ENCODE peak calls at places on chromosomes 13 and 19, in five cellular contexts. M, R, A, X and O are unnamed samples.

GRCh38 chr13:36531746-36532486 is 99.6 kb downstream of the CCNA1 start:
- DNase-seq in M (no peak), R (no peak), A (no peak), X (no peak), O (no peak)

GRCh38 chr19:46932346-46932745 is 71.5 kb downstream of the ARHGAP35 start:
- DNase-seq in M (no peak), R (no peak), A (peak), X (no peak), O (no peak)

GRCh38 chr13:36130542-36131214 is 504 bp downstream of the DCLK1 start:
- DNase-seq in M (no peak), R (peak), A (no peak), X (no peak), O (no peak)

GRCh38 chr13:74466015-74466414 is 331.8 kb upstream of the KLF12 start:
- DNase-seq in M (no peak), R (no peak), A (no peak), X (no peak), O (no peak)

GRCh38 chr19:2215281-2215751 is 20.8 kb downstream of the PLEKHJ1 start:
- DNase-seq in M (peak), R (no peak), A (no peak), X (no peak), O (no peak)

GRCh38 chr13:106680796-106681482 is 113.0 kb upstream of the ARGLU1 start:
- DNase-seq in M (no peak), R (no peak), A (no peak), X (no peak), O (no peak)

GRCh38 chr19:22605275-22606211 is 28.6 kb upstream of the ZNF492 start:
- DNase-seq in M (no peak), R (no peak), A (no peak), X (no peak), O (no peak)

GRCh38 chr13:30719521-30719914 is 15.8 kb upstream of the ALOX5AP start:
- DNase-seq in M (no peak), R (no peak), A (peak), X (no peak), O (no peak)

GRCh38 chr13:75507027-75508001 is 25.3 kb upstream of the TBC1D4 start:
- DNase-seq in M (no peak), R (no peak), A (no peak), X (no peak), O (no peak)

DNA sequence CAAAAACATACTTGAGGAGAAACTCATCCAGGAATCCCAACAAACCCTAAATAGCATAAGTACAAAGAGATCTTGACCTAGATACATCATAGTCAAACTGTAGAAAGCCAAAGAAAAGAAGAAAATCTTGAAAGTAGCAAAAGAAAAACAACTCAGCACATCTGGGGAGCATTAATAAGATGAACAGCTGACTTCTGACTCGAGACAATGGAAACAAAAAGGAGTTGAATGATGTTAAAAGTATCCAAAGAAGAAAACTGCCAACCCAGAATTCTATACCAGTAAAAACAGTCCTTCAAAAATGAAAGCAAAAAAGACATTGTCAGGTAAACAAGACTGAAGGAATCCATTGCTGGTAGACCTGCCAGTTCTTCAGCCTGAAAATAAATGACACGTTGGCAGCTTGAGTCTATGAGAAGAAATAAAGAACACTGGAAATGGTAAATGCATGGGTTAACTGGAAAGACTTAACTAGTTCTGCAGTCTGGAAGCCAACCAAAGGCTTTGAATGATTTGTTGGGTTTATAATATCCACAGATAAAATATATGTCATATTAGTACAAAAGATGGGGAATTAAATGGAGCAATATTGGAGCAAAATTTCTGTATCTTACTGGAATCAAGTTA is 46.8 kb downstream of the TSSK6 start:
- DNase-seq in M (no peak), R (no peak), A (no peak), X (no peak), O (peak)
- TF ChIP-seq CEBPB in M (no peak), R (no peak), A (no peak), X (no peak), O (no peak)

GRCh38 chr19:40747536-40747935 is 2.7 kb downstream of the ACTMAP start:
- DNase-seq in M (no peak), R (no peak), A (no peak), X (no peak), O (no peak)

GRCh38 chr19:40742477-40742876 is 7.8 kb downstream of the ACTMAP start:
- DNase-seq in M (no peak), R (no peak), A (no peak), X (no peak), O (no peak)

GRCh38 chr19:40744554-40745401 is 5.5 kb downstream of the ACTMAP start:
- DNase-seq in M (peak), R (no peak), A (no peak), X (peak), O (no peak)

GRCh38 chr19:40743926-40744325 is 6.4 kb downstream of the ACTMAP start:
- DNase-seq in M (no peak), R (no peak), A (no peak), X (no peak), O (no peak)

GRCh38 chr19:40745402-40745780 is 4.9 kb downstream of the ACTMAP start:
- DNase-seq in M (no peak), R (no peak), A (peak), X (peak), O (no peak)
- TF ChIP-seq MAFK in M (no peak), R (no peak), A (no peak), X (no peak), O (no peak)

GRCh38 chr19:17475541-17476115 is 5.3 kb downstream of the SLC27A1 start:
- DNase-seq in M (no peak), R (no peak), A (peak), X (peak), O (no peak)
- TF ChIP-seq USF2 in M (no peak), R (no peak), A (no peak), X (no peak), O (no peak)

DNA sequence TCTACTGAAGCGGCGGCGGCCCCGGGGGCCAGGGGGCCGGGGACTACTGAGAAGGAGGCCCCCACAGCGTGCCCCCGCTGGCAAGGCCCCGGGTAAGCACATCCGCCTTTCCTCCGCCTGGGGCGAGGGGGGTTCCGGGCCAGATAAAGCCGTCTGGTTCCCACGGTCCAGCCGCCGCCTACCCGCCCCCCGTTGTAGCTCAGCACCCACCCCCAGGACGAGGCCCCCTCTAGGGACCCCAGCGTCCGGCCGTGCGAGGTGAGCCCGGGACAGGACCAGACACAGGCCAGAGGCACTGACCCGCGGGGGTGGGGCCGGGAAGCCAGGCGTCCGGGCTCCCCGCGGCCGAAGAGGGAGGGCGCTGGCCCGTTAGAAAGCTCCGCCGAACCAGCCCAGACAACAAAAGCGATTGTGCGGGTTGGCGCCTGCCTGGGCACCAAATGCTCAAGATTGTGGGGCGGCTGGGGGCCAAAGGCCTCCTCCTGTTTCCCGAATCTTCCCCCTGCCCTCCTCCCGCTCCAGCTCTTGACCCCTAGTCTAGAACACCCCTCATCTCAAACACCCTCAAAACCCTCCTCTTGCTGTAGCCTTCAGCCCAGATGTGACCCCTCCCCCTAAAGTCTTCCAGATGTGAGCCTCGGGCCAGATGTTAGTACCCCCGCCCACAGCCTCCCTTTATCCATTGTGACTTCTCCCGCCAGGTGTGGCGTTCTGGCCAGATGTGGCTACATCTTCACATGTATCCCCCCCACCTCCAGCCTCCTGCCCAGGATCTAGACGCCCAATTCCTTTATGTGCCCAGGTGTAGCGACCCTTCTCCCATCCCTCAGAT is 867 bp upstream of the LTBP4 start:
- DNase-seq in M (no peak), R (no peak), A (no peak), X (no peak), O (no peak)
- TF ChIP-seq CEBPB in M (no peak), R (no peak), A (no peak), X (no peak), O (no peak)

DNA sequence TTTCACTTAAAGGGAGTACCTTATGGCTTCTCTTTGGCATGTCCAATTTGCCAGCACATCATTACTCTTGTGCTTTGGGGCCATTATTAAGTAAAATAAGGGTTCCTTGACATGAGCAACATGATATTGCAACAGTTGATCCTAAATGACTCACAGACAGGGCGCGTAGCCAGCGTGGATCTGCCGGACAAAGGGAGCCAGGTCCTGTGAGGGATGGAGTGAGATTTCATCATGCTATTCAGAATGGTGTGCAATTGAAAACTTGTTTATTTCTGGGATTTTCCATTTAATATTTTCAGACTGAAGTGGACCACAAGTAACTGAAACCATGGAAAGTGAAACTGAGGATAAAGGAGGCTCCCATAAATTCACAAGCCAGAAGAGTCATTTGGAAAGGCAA is 48.6 kb upstream of the WASF3 start:
- DNase-seq in M (no peak), R (no peak), A (peak), X (no peak), O (no peak)
- TF ChIP-seq MAFK in M (no peak), R (no peak), A (no peak), X (no peak), O (no peak)

GRCh38 chr13:91804724-91805123 is 406.3 kb downstream of the GPC5 start:
- DNase-seq in M (no peak), R (no peak), A (no peak), X (no peak), O (no peak)
- TF ChIP-seq USF2 in M (no peak), R (no peak), A (no peak), X (no peak), O (no peak)

DNA sequence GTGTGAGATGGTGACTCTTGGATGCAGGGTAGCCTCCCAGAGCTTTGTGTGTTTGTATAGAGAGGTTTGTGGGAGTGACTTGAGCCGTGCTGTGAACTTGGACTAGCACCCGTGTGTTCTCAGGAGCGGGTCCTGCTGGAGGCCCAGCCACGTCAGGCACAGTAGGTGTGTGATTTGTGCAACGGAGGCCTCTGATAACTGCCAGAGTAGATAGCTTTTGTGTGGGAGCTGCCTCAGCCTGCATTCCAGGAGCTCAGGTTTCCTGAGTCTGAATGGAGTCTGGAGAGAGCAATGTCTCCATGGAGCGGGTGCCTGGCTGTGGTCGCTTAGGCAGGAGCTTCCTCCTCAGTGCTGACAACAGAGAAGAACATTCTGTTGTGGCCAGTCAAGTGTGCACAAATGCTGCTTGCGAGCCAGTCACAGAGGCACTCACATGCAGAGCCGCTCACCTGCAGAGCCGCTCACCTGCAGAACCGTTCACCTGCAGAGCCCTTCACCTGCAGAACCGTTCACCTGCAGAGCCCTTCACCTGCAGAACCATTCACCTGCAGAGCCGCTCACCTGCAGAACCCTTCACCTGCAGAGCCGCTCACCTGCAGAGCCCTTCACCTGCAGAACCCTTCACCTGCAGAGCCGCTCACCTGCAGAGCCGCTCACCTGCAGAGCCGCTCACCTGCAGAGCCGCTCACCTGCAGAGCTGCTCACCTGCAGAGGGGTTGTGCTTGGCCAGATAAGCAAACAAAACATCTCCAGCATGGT is 32.6 kb downstream of the TFDP1 start:
- DNase-seq in M (no peak), R (no peak), A (peak), X (no peak), O (no peak)
- TF ChIP-seq CEBPB in M (no peak), R (no peak), A (no peak), X (no peak), O (no peak)

GRCh38 chr19:16572332-16573211 is at the start of gene SLC35E1:
- DNase-seq in M (peak), R (peak), A (peak), X (peak), O (peak)

GRCh38 chr19:16569609-16570320 is 2.5 kb downstream of the SLC35E1 start:
- DNase-seq in M (no peak), R (no peak), A (no peak), X (no peak), O (no peak)

GRCh38 chr19:16571689-16572331 is 405 bp downstream of the SLC35E1 start:
- DNase-seq in M (no peak), R (peak), A (peak), X (no peak), O (no peak)

GRCh38 chr19:16573296-16573695 is 1.1 kb upstream of the SLC35E1 start:
- DNase-seq in M (no peak), R (no peak), A (no peak), X (no peak), O (no peak)

GRCh38 chr19:16571283-16571682 is 932 bp downstream of the SLC35E1 start:
- DNase-seq in M (no peak), R (no peak), A (peak), X (peak), O (no peak)
- TF ChIP-seq MAFK in M (no peak), R (no peak), A (no peak), X (no peak), O (no peak)

DNA sequence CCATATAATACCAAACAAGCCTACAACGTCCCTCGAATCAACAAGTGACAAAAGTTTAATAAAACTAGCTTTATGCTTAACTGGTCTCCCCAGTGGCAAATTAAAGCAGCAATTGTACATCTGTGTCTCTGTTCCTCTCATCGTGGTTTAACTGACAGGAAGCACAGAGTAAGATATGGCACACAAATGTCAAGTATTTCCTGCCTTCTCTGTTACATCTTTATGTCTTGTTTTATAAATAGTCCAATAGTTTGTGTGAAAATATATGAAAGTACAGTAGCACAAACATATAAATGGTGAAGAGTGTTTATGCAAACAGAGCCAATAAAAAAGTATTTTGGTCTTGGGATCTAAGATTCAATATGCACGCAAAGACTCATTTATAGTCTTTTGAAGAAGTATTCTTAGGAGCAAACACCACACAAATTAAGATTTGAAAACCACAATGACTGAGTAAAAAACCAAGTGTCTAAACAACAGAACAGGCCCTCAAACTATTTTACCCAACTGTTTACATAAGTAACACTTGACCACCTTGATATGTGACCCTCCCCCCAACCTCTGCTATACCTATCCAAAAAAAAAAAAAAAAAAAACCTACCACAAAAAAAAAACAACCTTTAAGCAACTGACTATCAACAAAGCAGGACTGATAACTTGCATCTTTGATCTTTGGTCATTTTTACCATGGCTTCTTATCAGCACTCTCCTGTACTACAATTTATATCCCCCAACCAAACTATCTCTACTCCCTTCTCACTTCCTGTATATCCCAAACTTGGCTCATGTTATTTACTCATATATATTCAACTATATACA is 14.0 kb downstream of the ELF1 start:
- DNase-seq in M (no peak), R (no peak), A (no peak), X (no peak), O (no peak)
- TF ChIP-seq USF2 in M (no peak), R (no peak), A (no peak), X (no peak), O (no peak)

DNA sequence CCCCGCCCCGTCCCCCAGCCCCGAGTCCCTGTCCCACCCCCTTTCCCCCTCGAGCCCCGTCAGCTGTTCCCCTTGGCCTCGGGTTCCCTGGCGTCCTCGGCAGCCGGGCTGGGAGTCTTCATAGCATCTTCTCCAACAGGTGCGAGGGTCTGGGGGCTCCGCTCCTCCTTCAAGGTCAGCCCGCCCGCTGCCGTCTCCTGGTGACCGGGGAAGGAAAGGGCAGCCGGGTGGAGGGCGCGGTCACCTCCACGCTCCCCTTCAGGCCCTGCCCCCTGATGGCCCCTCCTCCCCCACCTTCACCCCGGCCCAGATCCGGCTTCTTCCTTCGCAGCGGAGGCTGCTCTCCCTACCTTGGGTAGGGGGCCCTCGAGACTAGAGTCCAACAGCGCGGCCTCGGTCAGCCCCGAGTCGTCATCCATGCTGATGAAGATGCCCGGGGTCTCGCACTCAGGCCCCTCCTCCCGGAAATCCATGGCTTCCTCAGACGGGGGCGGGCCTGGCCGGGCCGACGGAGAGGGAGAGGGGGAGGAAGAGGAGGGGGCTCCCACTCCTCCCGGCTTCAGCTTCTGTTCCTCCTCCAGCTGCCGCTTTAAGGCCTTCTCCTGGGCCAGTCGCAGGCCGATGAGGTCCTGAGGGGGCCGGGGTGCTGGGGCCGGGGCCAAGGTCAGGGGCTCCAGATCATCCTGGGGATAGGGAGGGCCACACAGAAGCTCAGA is 551 bp upstream of the RSPH6A start:
- DNase-seq in M (no peak), R (peak), A (no peak), X (no peak), O (no peak)
- TF ChIP-seq CEBPB in M (no peak), R (no peak), A (no peak), X (no peak), O (no peak)